ENCODE peak calls at places on chromosomes 13 and 19, in eight cellular contexts. B is body of pancreas; E is uterus; G is effector memory CD8-positive, alpha-beta T cell; N is left ventricle myocardium inferior; L is cardiac fibroblast; Y is AG08395; X is T-helper 2 cell. D is an unnamed sample.

GRCh38 chr13:75079226-75079625 is 402.7 kb downstream of the TBC1D4 start:
- DNase-seq in B (no peak), E (no peak), G (no peak), N (no peak), L (peak; percentile 90), Y (no peak), X (no peak), D (no peak)

GRCh38 chr19:11872624-11873023 is 15.0 kb upstream of the ZNF69 start:
- DNase-seq in B (no peak), E (no peak), G (no peak), N (no peak), L (no peak), Y (no peak), X (no peak), D (no peak)

GRCh38 chr19:10505583-10506229 is 2.5 kb upstream of the KEAP1 start:
- DNase-seq in B (peak; percentile 86), E (peak; percentile 70), G (peak; percentile 82), N (peak; percentile 71), L (peak; percentile 75), Y (peak; percentile 65), X (peak; percentile 85), D (peak; percentile 79)

GRCh38 chr13:90519157-90519556 is 828.3 kb upstream of the MIR17HG start:
- DNase-seq in B (no peak), E (no peak), G (no peak), N (no peak), L (no peak), Y (no peak), X (no peak), D (no peak)

GRCh38 chr13:24119593-24120508 is 40.7 kb upstream of the SPATA13 start:
- DNase-seq in B (no peak), E (no peak), G (no peak), N (no peak), L (no peak), Y (no peak), X (no peak), D (no peak)

GRCh38 chr19:42178791-42179500 is 38.5 kb downstream of the DEDD2 start:
- DNase-seq in B (no peak), E (no peak), G (no peak), N (no peak), L (no peak), Y (no peak), X (no peak), D (no peak)

GRCh38 chr13:94886191-94886590 is 173.8 kb upstream of the SOX21 start:
- DNase-seq in B (no peak), E (no peak), G (no peak), N (no peak), L (no peak), Y (peak; percentile 79), X (no peak), D (no peak)

GRCh38 chr13:38933786-38934185 is 56.8 kb downstream of the STOML3 start:
- DNase-seq in B (no peak), E (no peak), G (no peak), N (no peak), L (no peak), Y (no peak), X (no peak), D (no peak)

GRCh38 chr13:114142640-114143490 is 10.4 kb upstream of the RASA3 start:
- DNase-seq in B (peak; percentile 85), E (no peak), G (peak; percentile 77), N (no peak), L (no peak), Y (no peak), X (peak; percentile 96), D (peak; percentile 84)

GRCh38 chr13:50358221-50358620 is 343.0 kb downstream of the KCNRG start:
- DNase-seq in B (peak; percentile 23), E (peak; percentile 18), G (no peak), N (no peak), L (no peak), Y (no peak), X (no peak), D (no peak)

GRCh38 chr13:50011461-50011860 is 3.8 kb upstream of the KCNRG start:
- DNase-seq in B (no peak), E (no peak), G (no peak), N (no peak), L (no peak), Y (no peak), X (no peak), D (no peak)

GRCh38 chr19:10936661-10937084 is 8.1 kb downstream of the TIMM29 start:
- DNase-seq in B (peak; percentile 77), E (no peak), G (peak; percentile 46), N (no peak), L (peak; percentile 86), Y (peak; percentile 80), X (peak; percentile 65), D (peak; percentile 28)

GRCh38 chr19:29614780-29615179 is 8.7 kb downstream of the POP4 start:
- DNase-seq in B (peak; percentile 17), E (no peak), G (no peak), N (no peak), L (no peak), Y (no peak), X (no peak), D (no peak)

GRCh38 chr13:23480324-23480723 is 46.8 kb upstream of the SACS start:
- DNase-seq in B (no peak), E (no peak), G (no peak), N (no peak), L (no peak), Y (no peak), X (no peak), D (no peak)

GRCh38 chr13:74299688-74300087 is 165.5 kb upstream of the KLF12 start:
- DNase-seq in B (peak; percentile 20), E (no peak), G (no peak), N (no peak), L (no peak), Y (no peak), X (no peak), D (no peak)

GRCh38 chr19:43639507-43640423 is at the start of gene CADM4:
- DNase-seq in B (peak; percentile 43), E (peak; percentile 33), G (peak; percentile 42), N (peak; percentile 23), L (no peak), Y (no peak), X (peak; percentile 66), D (peak; percentile 26)

GRCh38 chr19:49676136-49676689 is 858 bp upstream of the PRMT1 start:
- DNase-seq in B (peak; percentile 91), E (peak; percentile 86), G (no peak), N (peak; percentile 86), L (peak; percentile 98), Y (peak; percentile 88), X (no peak), D (no peak)

GRCh38 chr13:23618341-23618740 is 48.1 kb downstream of the TNFRSF19 start:
- DNase-seq in B (no peak), E (no peak), G (no peak), N (no peak), L (peak; percentile 99), Y (peak; percentile 78), X (no peak), D (no peak)

GRCh38 chr19:2727640-2727944 is 6.4 kb upstream of the DIRAS1 start:
- DNase-seq in B (no peak), E (no peak), G (no peak), N (no peak), L (peak; percentile 10), Y (no peak), X (no peak), D (no peak)

GRCh38 chr19:49489601-49490167 is 2.3 kb downstream of the RPL13A start:
- DNase-seq in B (no peak), E (no peak), G (no peak), N (no peak), L (no peak), Y (no peak), X (peak; percentile 67), D (no peak)

GRCh38 chr13:109276261-109276660 is 510.1 kb downstream of the IRS2 start:
- DNase-seq in B (no peak), E (no peak), G (no peak), N (no peak), L (no peak), Y (no peak), X (no peak), D (no peak)

GRCh38 chr13:45682494-45683008 is 19.6 kb upstream of the CBY2 start:
- DNase-seq in B (no peak), E (no peak), G (no peak), N (no peak), L (no peak), Y (no peak), X (peak; percentile 26), D (no peak)

GRCh38 chr13:73090812-73091187 is 32.0 kb downstream of the KLF5 start:
- DNase-seq in B (no peak), E (no peak), G (no peak), N (no peak), L (no peak), Y (no peak), X (no peak), D (no peak)

GRCh38 chr13:44368062-44368591 is 5.5 kb upstream of the SERP2 start:
- DNase-seq in B (no peak), E (no peak), G (no peak), N (no peak), L (no peak), Y (peak; percentile 55), X (no peak), D (no peak)

D was measured in central memory CD8-positive, alpha-beta T cell.